ENCODE peak calls at places on chromosome 1, in eight cellular contexts. C, A, R, J, E, Y, K and P are unnamed samples.

GRCh38 chr1:232682248-232682647 is 52.3 kb upstream of the SIPA1L2 start:
- DNase-seq in C (no peak), A (no peak), R (no peak), J (no peak), E (no peak), Y (no peak), K (no peak), P (no peak)

GRCh38 chr1:11720523-11720922 is 15.4 kb upstream of the AGTRAP start:
- DNase-seq in C (no peak), A (no peak), R (no peak), J (no peak), E (no peak), Y (peak), K (no peak), P (no peak)

GRCh38 chr1:156571261-156571958 is 955 bp downstream of the IQGAP3 start:
- DNase-seq in C (no peak), A (no peak), R (no peak), J (no peak), E (no peak), Y (no peak), K (no peak), P (no peak)

GRCh38 chr1:230365723-230366307 is 60.3 kb downstream of the PGBD5 start:
- DNase-seq in C (peak), A (no peak), R (no peak), J (no peak), E (no peak), Y (no peak), K (no peak), P (peak)

GRCh38 chr1:106659490-106660244 is 396.8 kb upstream of the PRMT6 start:
- DNase-seq in C (no peak), A (no peak), R (no peak), J (no peak), E (no peak), Y (no peak), K (no peak), P (no peak)

GRCh38 chr1:84365225-84366221 is 32.8 kb upstream of the DNASE2B start:
- DNase-seq in C (no peak), A (peak), R (no peak), J (peak), E (no peak), Y (no peak), K (no peak), P (no peak)

GRCh38 chr1:18926315-18927081 is 24.1 kb upstream of the ALDH4A1 start:
- DNase-seq in C (no peak), A (peak), R (peak), J (peak), E (peak), Y (no peak), K (peak), P (no peak)

GRCh38 chr1:243549108-243549507 is 293.3 kb downstream of the SDCCAG8 start:
- DNase-seq in C (no peak), A (no peak), R (no peak), J (no peak), E (no peak), Y (no peak), K (no peak), P (no peak)

GRCh38 chr1:232553809-232554208 is 76.1 kb downstream of the SIPA1L2 start:
- DNase-seq in C (no peak), A (no peak), R (no peak), J (no peak), E (no peak), Y (no peak), K (no peak), P (no peak)

GRCh38 chr1:206062464-206062863 is 9.5 kb downstream of the RHEX start:
- DNase-seq in C (no peak), A (no peak), R (no peak), J (no peak), E (no peak), Y (no peak), K (no peak), P (no peak)

GRCh38 chr1:150567717-150568561 is 11.5 kb downstream of the MCL1 start:
- DNase-seq in C (peak), A (peak), R (no peak), J (no peak), E (peak), Y (peak), K (no peak), P (peak)

GRCh38 chr1:30251451-30251850 is 471.9 kb downstream of the MATN1 start:
- DNase-seq in C (no peak), A (no peak), R (no peak), J (no peak), E (no peak), Y (no peak), K (no peak), P (no peak)

GRCh38 chr1:55506686-55507577 is 291.8 kb upstream of the USP24 start:
- DNase-seq in C (no peak), A (no peak), R (no peak), J (no peak), E (no peak), Y (no peak), K (no peak), P (no peak)

GRCh38 chr1:90850181-90850924 is 133.3 kb upstream of the BARHL2 start:
- DNase-seq in C (no peak), A (no peak), R (no peak), J (no peak), E (no peak), Y (peak), K (no peak), P (peak)

GRCh38 chr1:200530551-200531261 is 89.8 kb downstream of the KIF14 start:
- DNase-seq in C (no peak), A (peak), R (no peak), J (no peak), E (no peak), Y (no peak), K (no peak), P (no peak)

GRCh38 chr1:94961994-94962744 is 35.3 kb upstream of the CNN3 start:
- DNase-seq in C (no peak), A (no peak), R (no peak), J (no peak), E (no peak), Y (no peak), K (no peak), P (no peak)

GRCh38 chr1:227364657-227365056 is 46.4 kb upstream of the CDC42BPA start:
- DNase-seq in C (no peak), A (no peak), R (no peak), J (no peak), E (no peak), Y (no peak), K (no peak), P (no peak)

GRCh38 chr1:221435510-221435909 is 306.4 kb downstream of the DUSP10 start:
- DNase-seq in C (peak), A (no peak), R (no peak), J (no peak), E (no peak), Y (no peak), K (no peak), P (peak)